ENCODE peak calls at places on chromosomes 12 and 14, in eight cellular contexts. A, O, K, I, G, P, M and T are unnamed samples. For H4K20me1 and H3K4me1, the result is how much of the 10 kb centered on the place peaks cover.

GRCh38 chr12:26188641-26189040 is 6.7 kb upstream of the SSPN start:
- DNase-seq in P (peak), A (no peak), M (peak), I (no peak), G (no peak), O (no peak), K (no peak), T (peak)

GRCh38 chr12:114018669-114019068 is 52.5 kb upstream of the RBM19 start:
- DNase-seq in P (peak), G (no peak), A (no peak), I (no peak), M (no peak), K (no peak), O (no peak), T (no peak)

GRCh38 chr14:101480747-101481530 is 80.4 kb upstream of the DIO3 start:
- DNase-seq in A (no peak), K (peak), I (no peak), O (peak), M (no peak), P (peak), G (no peak), T (peak)

GRCh38 chr14:78997811-78998210 is 827.6 kb downstream of the NRXN3 start:
- DNase-seq in O (no peak), I (peak), K (peak), P (peak), G (no peak), A (no peak), M (peak), T (peak)

GRCh38 chr12:19915392-19916192 is 452.7 kb upstream of the PDE3A start:
- DNase-seq in P (peak), O (no peak), A (peak), G (peak), K (peak), I (peak), M (peak), T (peak)

GRCh38 chr14:106378191-106378590 is 851.8 kb downstream of the TMEM121 start:
- DNase-seq in P (no peak), G (no peak), A (no peak), O (no peak), I (no peak), K (no peak), M (no peak), T (no peak)

GRCh38 chr14:48771717-48772116 is 814.5 kb downstream of the RPS29 start:
- DNase-seq in K (no peak), A (no peak), P (peak), G (no peak), I (no peak), M (no peak), O (no peak), T (peak)

GRCh38 chr12:10620078-10620779 is 6.8 kb upstream of the MAGOHB start:
- DNase-seq in G (no peak), A (no peak), O (no peak), K (no peak), I (no peak), M (no peak), P (no peak), T (no peak)

GRCh38 chr12:1246637-1247036 is 255.6 kb downstream of the ERC1 start:
- DNase-seq in G (no peak), P (no peak), K (no peak), A (no peak), I (no peak), M (no peak), O (no peak), T (no peak)

GRCh38 chr12:18689781-18690180 is 48.0 kb downstream of the PLCZ1 start:
- DNase-seq in P (no peak), K (peak), A (no peak), G (no peak), M (no peak), I (no peak), O (no peak), T (no peak)

GRCh38 chr12:68374315-68374982 is 42.3 kb upstream of the MDM1 start:
- DNase-seq in P (no peak), G (no peak), O (no peak), A (no peak), K (no peak), I (no peak), M (no peak), T (no peak)

GRCh38 chr12:117023998-117024960 is 74.9 kb downstream of the TESC start:
- DNase-seq in O (no peak), P (no peak), A (no peak), I (no peak), M (no peak), G (no peak), K (no peak), T (no peak)

GRCh38 chr14:91387996-91388395 is 29.6 kb downstream of the CCDC88C start:
- DNase-seq in A (no peak), G (no peak), I (no peak), P (no peak), O (no peak), M (no peak), K (no peak), T (no peak)
- H4K20me1 ChIP-seq in A (under half), G (half or more), I (under half), P (under half), O (under half), M (under half), K (under half), T (under half)

GRCh38 chr14:92937229-92937937 is 14.4 kb downstream of the CHGA start:
- DNase-seq in G (no peak), K (no peak), M (no peak), P (no peak), A (no peak), I (no peak), O (no peak), T (no peak)
- H3K27ac ChIP-seq in G (no peak), K (no peak), M (no peak), P (no peak), A (no peak), I (no peak), O (no peak), T (no peak)

GRCh38 chr12:65876898-65877721 is 52.8 kb downstream of the HMGA2 start:
- DNase-seq in A (peak), G (peak), P (no peak), K (no peak), O (peak), M (no peak), I (peak), T (peak)
- H3K4me1 ChIP-seq in A (under half), G (under half), P (under half), K (half or more), O (under half), M (half or more), I (half or more), T (half or more)

GRCh38 chr12:6551496-6552139 is 4.2 kb downstream of the IFFO1 start:
- DNase-seq in O (no peak), M (peak), G (no peak), P (peak), I (no peak), K (no peak), A (no peak), T (peak)
- H4K20me1 ChIP-seq in O (under half), M (under half), G (under half), P (under half), I (under half), K (under half), A (under half), T (under half)

GRCh38 chr12:123531091-123531490 is 2.4 kb downstream of the RILPL1 start:
- DNase-seq in A (no peak), K (no peak), I (peak), G (no peak), O (no peak), M (no peak), P (no peak), T (no peak)
- H3K27ac ChIP-seq in A (no peak), K (no peak), I (no peak), G (no peak), O (no peak), M (no peak), P (no peak), T (no peak)

DNA sequence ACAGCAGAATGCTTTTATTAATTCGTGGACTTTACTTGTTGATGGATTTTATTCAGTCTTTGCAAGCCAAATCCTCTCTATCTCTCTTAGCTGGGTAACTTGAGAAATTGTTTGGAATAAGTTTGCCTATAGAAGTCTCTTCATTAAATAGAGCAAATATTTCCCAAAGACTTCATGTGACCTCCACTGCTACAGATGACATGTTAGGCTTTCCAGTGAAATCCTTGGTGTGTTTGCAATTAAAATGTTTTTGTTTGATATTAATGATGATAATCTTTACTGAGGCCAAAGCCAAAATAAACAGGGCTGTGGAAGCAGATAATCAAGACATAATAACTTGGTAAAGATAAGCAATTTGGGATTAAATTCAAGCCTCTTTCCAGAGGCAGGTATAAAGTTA is 4.4 kb downstream of the MYF6 start:
- DNase-seq in G (no peak), P (no peak), A (no peak), I (peak), O (no peak), M (no peak), K (no peak), T (no peak)
- H3K4me1 ChIP-seq in G (under half), P (under half), A (half or more), I (under half), O (under half), M (under half), K (under half), T (under half)

GRCh38 chr12:124507188-124508109 is 60.0 kb downstream of the NCOR2 start:
- DNase-seq in O (no peak), M (peak), A (no peak), P (peak), I (no peak), G (peak), K (peak), T (peak)
- H4K20me1 ChIP-seq in O (under half), M (under half), A (under half), P (half or more), I (under half), G (half or more), K (half or more), T (half or more)

DNA sequence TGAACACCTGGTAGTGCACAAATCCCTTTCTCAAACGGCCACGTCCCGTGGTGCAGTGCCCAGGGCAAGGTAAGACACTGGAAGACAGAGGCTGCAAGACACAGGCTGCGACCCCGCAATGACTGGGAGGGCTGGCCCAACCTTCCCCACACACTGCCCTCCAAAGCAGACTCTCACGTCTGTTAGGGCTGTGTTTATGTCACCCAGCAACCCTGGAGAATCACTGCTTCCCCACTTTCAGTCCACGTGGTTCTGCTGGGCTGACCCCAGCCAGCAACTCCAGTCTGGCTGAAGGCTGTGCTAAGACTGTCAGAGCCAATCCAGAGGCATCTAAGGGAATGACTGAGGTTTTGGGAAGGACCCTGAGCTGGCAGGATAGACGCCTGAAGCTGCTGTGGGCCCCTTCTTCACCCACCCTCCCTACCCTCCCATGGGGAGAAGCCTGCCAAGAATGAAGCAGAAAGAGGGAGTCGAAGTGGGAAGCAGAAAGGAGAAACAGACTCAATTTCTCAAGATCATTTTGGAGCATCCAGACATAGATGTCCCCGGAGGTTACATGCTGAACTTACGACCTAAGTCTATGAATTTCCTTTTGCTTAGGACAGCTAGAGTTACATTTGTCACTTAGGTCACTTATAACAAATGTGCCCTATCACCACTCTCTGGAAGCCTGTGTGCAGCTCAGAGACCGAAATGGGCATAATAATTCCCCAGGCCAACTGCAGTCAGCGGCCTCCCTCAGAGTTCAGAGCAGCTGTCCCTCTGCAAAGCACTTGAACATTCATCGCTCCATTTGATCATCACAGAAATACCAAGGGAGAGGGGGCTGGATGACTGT is 11.6 kb downstream of the KDM2B start:
- DNase-seq in P (peak), A (no peak), G (no peak), O (no peak), K (no peak), M (peak), I (no peak), T (no peak)
- H3K27ac ChIP-seq in P (no peak), A (peak), G (peak), O (no peak), K (no peak), M (no peak), I (no peak), T (no peak)

DNA sequence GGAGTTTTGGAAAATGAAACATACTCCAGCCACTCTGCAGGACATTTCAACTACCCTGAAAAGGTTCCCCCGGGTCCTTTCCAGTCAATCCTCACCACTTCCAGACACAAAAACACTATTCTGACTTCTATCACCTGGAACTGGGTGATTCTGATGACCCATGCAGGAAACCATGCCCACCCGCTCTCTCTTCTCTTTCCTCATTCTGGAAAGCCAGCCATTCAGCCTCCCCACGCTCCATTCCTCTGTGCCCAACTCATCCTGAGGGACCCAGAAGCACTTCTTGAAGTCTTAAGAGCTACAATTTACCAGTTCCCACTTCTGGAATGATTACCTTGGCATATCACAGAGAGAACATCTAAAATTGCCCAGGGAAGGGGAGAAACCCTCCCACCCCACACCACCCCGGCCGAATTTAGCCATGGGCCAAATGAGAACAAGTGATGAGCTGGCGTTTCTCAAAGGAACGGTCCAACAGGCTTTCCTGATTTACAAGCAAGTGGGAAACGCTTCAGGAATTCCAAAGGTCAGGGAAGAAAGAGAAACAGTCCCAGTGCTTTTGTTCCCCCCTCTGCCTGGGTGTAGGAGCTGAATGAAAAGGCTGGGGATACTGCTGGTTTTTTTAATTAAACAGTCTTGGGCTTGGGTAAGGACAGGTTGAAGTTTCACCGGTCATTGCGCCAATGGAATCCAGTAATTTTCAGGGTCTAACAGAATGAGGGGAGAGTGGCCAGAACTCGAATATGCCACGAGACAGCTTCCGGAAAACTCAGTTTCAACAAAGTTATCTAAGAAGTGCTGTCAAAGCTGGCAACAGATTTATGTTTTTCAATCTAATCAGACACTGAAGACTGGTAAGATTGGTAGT is 2.9 kb downstream of the CCDC88C start:
- DNase-seq in P (no peak), G (peak), O (no peak), I (no peak), A (peak), M (no peak), K (no peak), T (no peak)
- H3K4me1 ChIP-seq in P (under half), G (under half), O (under half), I (under half), A (under half), M (under half), K (under half), T (under half)

GRCh38 chr12:124562796-124563181 is 4.6 kb downstream of the NCOR2 start:
- DNase-seq in O (no peak), G (no peak), I (no peak), M (no peak), K (no peak), P (no peak), A (no peak), T (no peak)
- H4K20me1 ChIP-seq in O (under half), G (half or more), I (under half), M (under half), K (half or more), P (half or more), A (half or more), T (half or more)